ENCODE peak calls at places on chromosomes 16 and 17, in ten cellular contexts. T is transverse colon, V is fibroblast of mammary gland, Z is Calu3, A is NB4, D is colonic mucosa, K is brain microvascular endothelial cell, N is fibroblast of the aortic adventitia, S is tibial nerve, R is AG09309. P is an unnamed sample.

GRCh38 chr16:69709456-69710084 is 16.8 kb downstream of the NQO1 start:
- DNase-seq in T (no peak), V (peak), Z (no peak), A (peak), D (no peak), K (peak), N (peak), S (peak), R (no peak), P (peak)

GRCh38 chr17:1933875-1934715 is 91.0 kb downstream of the RTN4RL1 start:
- DNase-seq in T (no peak), V (no peak), Z (no peak), A (no peak), D (no peak), K (no peak), N (no peak), S (no peak), R (no peak), P (no peak)

GRCh38 chr16:53787423-53787822 is 83.5 kb downstream of the FTO start:
- DNase-seq in T (no peak), V (no peak), Z (no peak), A (no peak), D (no peak), K (no peak), N (peak), S (no peak), R (no peak), P (peak)

GRCh38 chr16:23907903-23908302 is 72.1 kb downstream of the PRKCB start:
- DNase-seq in T (no peak), V (no peak), Z (no peak), A (no peak), D (no peak), K (no peak), N (no peak), S (no peak), R (no peak), P (no peak)

GRCh38 chr16:57985204-57986121 is 14.5 kb upstream of the CNGB1 start:
- DNase-seq in T (no peak), V (no peak), Z (no peak), A (no peak), D (no peak), K (no peak), N (no peak), S (no peak), R (no peak), P (peak)

GRCh38 chr16:17368511-17368910 is 102.2 kb downstream of the XYLT1 start:
- DNase-seq in T (no peak), V (no peak), Z (no peak), A (no peak), D (no peak), K (no peak), N (peak), S (no peak), R (no peak), P (no peak)

GRCh38 chr16:27204232-27204915 is 1.0 kb downstream of the KDM8 start:
- DNase-seq in T (no peak), V (no peak), Z (no peak), A (no peak), D (no peak), K (no peak), N (no peak), S (no peak), R (no peak), P (no peak)

GRCh38 chr17:77319211-77320031 is 178.7 kb downstream of the SEC14L1 start:
- DNase-seq in T (peak), V (peak), Z (peak), A (peak), D (peak), K (peak), N (peak), S (peak), R (no peak), P (peak)

GRCh38 chr17:48541036-48541573 is 3.8 kb downstream of the HOXB2 start:
- DNase-seq in T (no peak), V (no peak), Z (no peak), A (no peak), D (no peak), K (no peak), N (peak), S (no peak), R (no peak), P (no peak)

GRCh38 chr16:88383401-88384221 is 852 bp downstream of the ZNF469 start:
- DNase-seq in T (no peak), V (peak), Z (peak), A (no peak), D (no peak), K (peak), N (peak), S (no peak), R (no peak), P (no peak)

GRCh38 chr17:18028684-18029540 is 10.1 kb downstream of the ATPAF2 start:
- DNase-seq in T (no peak), V (no peak), Z (no peak), A (no peak), D (no peak), K (no peak), N (no peak), S (no peak), R (no peak), P (no peak)

GRCh38 chr16:3879887-3880564 is 487 bp downstream of the CREBBP start:
- DNase-seq in T (peak), V (peak), Z (peak), A (peak), D (peak), K (peak), N (peak), S (peak), R (no peak), P (peak)

GRCh38 chr16:67716097-67716496 is 3.0 kb downstream of the GFOD2 start:
- DNase-seq in T (no peak), V (no peak), Z (no peak), A (no peak), D (no peak), K (no peak), N (no peak), S (no peak), R (no peak), P (no peak)

GRCh38 chr17:50267074-50267841 is 7.0 kb upstream of the TMEM92 start:
- DNase-seq in T (peak), V (peak), Z (no peak), A (no peak), D (peak), K (no peak), N (peak), S (no peak), R (no peak), P (no peak)

GRCh38 chr17:31052187-31052889 is 42.4 kb upstream of the NF1 start:
- DNase-seq in T (no peak), V (peak), Z (peak), A (peak), D (no peak), K (peak), N (peak), S (peak), R (peak), P (peak)

GRCh38 chr17:34638526-34639260 is 59.3 kb downstream of the TMEM132E start:
- DNase-seq in T (no peak), V (no peak), Z (no peak), A (no peak), D (no peak), K (no peak), N (no peak), S (no peak), R (no peak), P (no peak)

GRCh38 chr17:76208120-76208519 is 32.2 kb downstream of the RNF157 start:
- DNase-seq in T (no peak), V (no peak), Z (no peak), A (no peak), D (no peak), K (no peak), N (no peak), S (no peak), R (no peak), P (no peak)

GRCh38 chr17:21243516-21244303 is 9.5 kb downstream of the NATD1 start:
- DNase-seq in T (no peak), V (no peak), Z (no peak), A (no peak), D (no peak), K (no peak), N (no peak), S (no peak), R (no peak), P (no peak)

GRCh38 chr17:66939461-66940114 is 24.9 kb upstream of the CACNG4 start:
- DNase-seq in T (no peak), V (no peak), Z (no peak), A (no peak), D (no peak), K (no peak), N (no peak), S (no peak), R (no peak), P (no peak)

GRCh38 chr16:53041196-53041977 is 11.3 kb downstream of the CHD9NB start:
- DNase-seq in T (peak), V (peak), Z (peak), A (peak), D (no peak), K (no peak), N (peak), S (peak), R (no peak), P (peak)

GRCh38 chr17:80732268-80732667 is 187.6 kb downstream of the RPTOR start:
- DNase-seq in T (no peak), V (peak), Z (no peak), A (no peak), D (no peak), K (peak), N (peak), S (no peak), R (peak), P (no peak)

GRCh38 chr16:80176114-80176513 is 364.7 kb upstream of the DYNLRB2 start:
- DNase-seq in T (no peak), V (peak), Z (no peak), A (no peak), D (no peak), K (no peak), N (no peak), S (no peak), R (no peak), P (peak)

GRCh38 chr16:23149993-23150364 is 727 bp upstream of the USP31 start:
- DNase-seq in T (no peak), V (no peak), Z (no peak), A (no peak), D (no peak), K (no peak), N (no peak), S (no peak), R (no peak), P (no peak)

GRCh38 chr16:23597003-23597756 is 1.1 kb upstream of the NDUFAB1 start:
- DNase-seq in T (peak), V (peak), Z (peak), A (peak), D (no peak), K (no peak), N (no peak), S (no peak), R (no peak), P (peak)

GRCh38 chr17:68697850-68698313 is 96.7 kb upstream of the FAM20A start:
- DNase-seq in T (peak), V (peak), Z (no peak), A (peak), D (no peak), K (peak), N (peak), S (peak), R (no peak), P (peak)

GRCh38 chr17:15957206-15957605 is 12.3 kb downstream of the ADORA2B start:
- DNase-seq in T (no peak), V (no peak), Z (no peak), A (peak), D (no peak), K (no peak), N (no peak), S (no peak), R (no peak), P (peak)

GRCh38 chr17:949623-950338 is 29.8 kb downstream of the NXN start:
- DNase-seq in T (no peak), V (no peak), Z (no peak), A (no peak), D (no peak), K (no peak), N (no peak), S (no peak), R (no peak), P (no peak)

GRCh38 chr17:42613699-42614295 is 4.3 kb downstream of the TUBG1 start:
- DNase-seq in T (no peak), V (no peak), Z (no peak), A (no peak), D (no peak), K (no peak), N (no peak), S (no peak), R (no peak), P (no peak)

GRCh38 chr17:42623732-42624596 is 14.5 kb downstream of the TUBG1 start:
- DNase-seq in T (peak), V (peak), Z (peak), A (no peak), D (peak), K (no peak), N (peak), S (no peak), R (no peak), P (peak)

GRCh38 chr17:42617956-42618431 is 8.5 kb downstream of the TUBG1 start:
- DNase-seq in T (peak), V (no peak), Z (no peak), A (no peak), D (no peak), K (no peak), N (no peak), S (no peak), R (no peak), P (no peak)

GRCh38 chr17:42618442-42619150 is 9.1 kb downstream of the TUBG1 start:
- DNase-seq in T (peak), V (peak), Z (peak), A (peak), D (peak), K (no peak), N (no peak), S (no peak), R (no peak), P (peak)
- TF ChIP-seq CTCF in T (peak), V (no peak), Z (peak), A (no peak), D (peak), K (no peak), N (no peak), S (no peak), R (no peak), P (peak)

GRCh38 chr16:6335072-6335471 is 997.6 kb upstream of the RBFOX1 start:
- DNase-seq in T (no peak), V (peak), Z (peak), A (peak), D (no peak), K (peak), N (no peak), S (no peak), R (no peak), P (peak)
- TF ChIP-seq CTCF in T (no peak), V (peak), Z (peak), A (peak), D (peak), K (peak), N (peak), S (peak), R (peak), P (peak)

GRCh38 chr16:47323241-47323640 is 137.6 kb downstream of the ITFG1 start:
- DNase-seq in T (no peak), V (no peak), Z (no peak), A (no peak), D (no peak), K (no peak), N (no peak), S (no peak), R (no peak), P (no peak)
- TF ChIP-seq CTCF in T (no peak), V (no peak), Z (no peak), A (no peak), D (no peak), K (peak), N (no peak), S (no peak), R (no peak), P (no peak)

GRCh38 chr17:7825206-7825980 is 8.6 kb upstream of the KDM6B start:
- DNase-seq in T (no peak), V (no peak), Z (no peak), A (peak), D (no peak), K (no peak), N (peak), S (no peak), R (no peak), P (no peak)
- TF ChIP-seq CTCF in T (no peak), V (no peak), Z (no peak), A (no peak), D (no peak), K (peak), N (peak), S (no peak), R (peak), P (no peak)

DNA sequence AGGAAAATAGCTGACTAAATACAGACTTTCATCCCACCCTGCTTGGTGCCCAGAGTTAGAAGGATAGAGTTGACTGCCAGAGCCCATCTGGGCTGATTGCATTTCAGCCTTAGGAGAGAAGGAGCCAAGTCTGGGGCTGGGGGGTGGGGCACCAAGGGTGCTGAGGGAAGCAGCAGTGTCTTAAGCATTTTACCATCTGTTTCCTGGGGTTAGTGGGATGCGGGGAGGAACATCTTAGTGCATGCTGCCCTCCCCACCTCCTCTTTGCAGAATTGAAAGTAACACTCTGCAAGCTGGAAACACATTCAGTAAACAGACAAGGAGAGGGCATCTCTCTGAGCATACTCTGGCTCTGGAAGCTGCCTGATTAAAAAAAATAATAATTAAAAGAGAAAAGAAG is 1.5 kb upstream of the ARL5C start:
- DNase-seq in T (no peak), V (no peak), Z (no peak), A (peak), D (no peak), K (no peak), N (no peak), S (no peak), R (no peak), P (no peak)
- TF ChIP-seq CTCF in T (no peak), V (no peak), Z (no peak), A (no peak), D (no peak), K (no peak), N (no peak), S (no peak), R (no peak), P (no peak)

GRCh38 chr17:44636562-44636961 is 19.7 kb upstream of the MEIOC start:
- DNase-seq in T (no peak), V (peak), Z (no peak), A (peak), D (no peak), K (peak), N (peak), S (no peak), R (peak), P (peak)
- TF ChIP-seq CTCF in T (peak), V (peak), Z (peak), A (no peak), D (peak), K (peak), N (peak), S (no peak), R (peak), P (peak)

DNA sequence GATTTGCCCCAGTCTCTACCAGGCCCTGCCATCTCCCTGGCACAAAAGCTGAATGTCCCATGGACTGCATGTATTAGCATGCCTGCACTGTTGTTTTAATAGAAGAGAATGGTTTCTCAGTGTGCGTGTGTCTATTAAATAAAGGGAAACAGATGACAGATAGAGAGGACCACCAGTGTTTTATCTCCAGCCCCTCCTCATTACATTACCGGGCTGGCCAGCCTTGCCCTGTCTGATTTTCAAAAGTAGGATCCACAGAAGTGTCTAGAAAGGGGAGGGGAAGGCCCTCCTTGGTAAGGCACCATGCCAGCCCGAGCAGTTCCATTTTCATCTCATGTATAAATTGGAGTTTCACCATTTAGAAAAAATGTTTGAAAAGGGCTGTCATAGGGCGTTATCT is 96.8 kb downstream of the SOCS1 start:
- DNase-seq in T (no peak), V (no peak), Z (no peak), A (no peak), D (no peak), K (no peak), N (no peak), S (no peak), R (no peak), P (no peak)
- TF ChIP-seq CTCF in T (no peak), V (no peak), Z (no peak), A (no peak), D (no peak), K (no peak), N (no peak), S (no peak), R (no peak), P (no peak)

GRCh38 chr16:85529489-85530369 is 83.4 kb upstream of the GSE1 start:
- DNase-seq in T (no peak), V (no peak), Z (no peak), A (no peak), D (no peak), K (no peak), N (no peak), S (no peak), R (no peak), P (no peak)
- TF ChIP-seq CTCF in T (no peak), V (no peak), Z (peak), A (peak), D (no peak), K (peak), N (no peak), S (no peak), R (no peak), P (peak)